ENCODE peak calls at places on chromosomes 2 and 18, in nine cellular contexts. Q is HFF-Myc, H is HFFc6, J is AG09319, N is activated B cell treated with CpG ODN at 0.5 μM for 24 hours, Z is OCI-LY7, G is MCF 10A, V is RWPE1, W is astrocyte of the spinal cord. R is an unnamed sample.

GRCh38 chr18:57210101-57210661 is 63.3 kb downstream of the BOD1L2 start:
- DNase-seq in H (peak), N (no peak), J (peak), Z (no peak), G (peak), W (peak), Q (peak), V (peak), R (no peak)

GRCh38 chr2:31254237-31255203 is 20.6 kb downstream of the EHD3 start:
- DNase-seq in W (no peak), H (no peak), J (no peak), Z (peak), N (no peak), V (no peak), G (no peak), Q (no peak), R (no peak)

GRCh38 chr2:20576598-20577115 is 74.2 kb downstream of the HS1BP3 start:
- DNase-seq in V (no peak), J (no peak), G (no peak), H (no peak), Z (peak), W (no peak), N (no peak), Q (no peak), R (no peak)

GRCh38 chr2:6474368-6475140 is 391.2 kb downstream of the CMPK2 start:
- DNase-seq in Z (no peak), G (no peak), H (no peak), J (no peak), W (no peak), N (no peak), Q (no peak), V (no peak), R (no peak)

GRCh38 chr2:118249531-118249930 is 161.3 kb downstream of the INSIG2 start:
- DNase-seq in J (no peak), N (no peak), Z (no peak), V (peak), G (peak), Q (peak), W (peak), H (peak), R (no peak)

GRCh38 chr18:56085561-56085960 is 497.6 kb upstream of the TCF4 start:
- DNase-seq in H (peak), N (no peak), W (peak), V (no peak), G (peak), Z (no peak), J (peak), Q (no peak), R (no peak)

GRCh38 chr2:216950547-216950946 is 90.7 kb upstream of the TNP1 start:
- DNase-seq in V (no peak), N (no peak), Q (no peak), J (no peak), G (no peak), Z (no peak), H (no peak), W (no peak), R (no peak)

GRCh38 chr2:96148410-96149217 is 3.4 kb upstream of the DUSP2 start:
- DNase-seq in J (peak), W (peak), H (peak), V (peak), Q (peak), N (peak), G (peak), Z (peak), R (peak)

GRCh38 chr18:36692331-36692730 is 136.5 kb downstream of the TPGS2 start:
- DNase-seq in H (peak), V (no peak), W (peak), N (no peak), J (peak), Z (no peak), G (no peak), Q (peak), R (no peak)

GRCh38 chr18:43893001-43893637 is 615.8 kb upstream of the SYT4 start:
- DNase-seq in V (no peak), J (peak), H (peak), W (peak), Q (peak), Z (no peak), G (peak), N (no peak), R (no peak)

GRCh38 chr18:34977787-34978532 is 63.3 kb upstream of the MAPRE2 start:
- DNase-seq in J (no peak), N (peak), Z (peak), G (peak), V (no peak), H (no peak), Q (no peak), W (no peak), R (peak)

GRCh38 chr18:8241731-8242130 is 367.5 kb upstream of the RAB12 start:
- DNase-seq in H (no peak), V (no peak), G (no peak), N (no peak), J (no peak), W (no peak), Q (no peak), Z (no peak), R (no peak)

GRCh38 chr18:80210312-80211083 is 36.8 kb downstream of the PARD6G start:
- DNase-seq in J (no peak), H (no peak), Z (no peak), Q (no peak), W (no peak), V (no peak), G (no peak), N (no peak), R (no peak)

GRCh38 chr2:171387052-171387451 is 46.7 kb downstream of the METTL8 start:
- DNase-seq in Z (no peak), N (no peak), Q (no peak), J (no peak), H (no peak), G (no peak), W (no peak), V (no peak), R (no peak)

GRCh38 chr2:10989782-10990181 is 78.0 kb downstream of the KCNF1 start:
- DNase-seq in J (no peak), N (no peak), V (no peak), H (no peak), Q (no peak), Z (no peak), G (no peak), W (no peak), R (no peak)

GRCh38 chr18:72878561-72878960 is 10.8 kb upstream of the NETO1 start:
- DNase-seq in G (no peak), Q (no peak), N (no peak), J (no peak), W (no peak), Z (no peak), V (no peak), H (no peak), R (no peak)

GRCh38 chr2:104658149-104658839 is 195.6 kb upstream of the POU3F3 start:
- DNase-seq in Q (no peak), Z (peak), G (peak), H (no peak), V (peak), W (no peak), N (no peak), J (no peak), R (no peak)

GRCh38 chr2:96111823-96112500 is 4.4 kb downstream of the ADRA2B start:
- DNase-seq in J (no peak), Z (peak), G (no peak), Q (no peak), V (no peak), W (no peak), H (no peak), N (peak), R (no peak)

GRCh38 chr2:160742679-160743078 is 249.1 kb upstream of the RBMS1 start:
- DNase-seq in Q (no peak), Z (no peak), J (no peak), V (no peak), H (no peak), W (no peak), G (peak), N (no peak), R (no peak)

GRCh38 chr18:48186084-48186798 is 222.9 kb downstream of the ZBTB7C start:
- DNase-seq in H (no peak), Z (no peak), V (no peak), Q (no peak), W (no peak), J (no peak), N (no peak), G (peak), R (no peak)

GRCh38 chr18:55494899-55495298 is 93.1 kb downstream of the TCF4 start:
- DNase-seq in Q (no peak), V (no peak), G (no peak), W (peak), J (no peak), Z (no peak), N (no peak), H (peak), R (no peak)

GRCh38 chr2:18265614-18266013 is 294.8 kb downstream of the RDH14 start:
- DNase-seq in Z (no peak), W (no peak), N (no peak), V (no peak), G (no peak), J (no peak), Q (no peak), H (no peak), R (no peak)

GRCh38 chr2:18268400-18268799 is 292.1 kb downstream of the RDH14 start:
- DNase-seq in Q (no peak), Z (no peak), J (no peak), N (no peak), W (peak), H (no peak), V (no peak), G (peak), R (no peak)

GRCh38 chr2:18267501-18267900 is 293.0 kb downstream of the RDH14 start:
- DNase-seq in Q (no peak), W (no peak), J (no peak), N (no peak), H (no peak), Z (no peak), V (no peak), G (no peak), R (no peak)

GRCh38 chr2:18262601-18263000 is 297.9 kb downstream of the RDH14 start:
- DNase-seq in G (no peak), Q (no peak), N (no peak), Z (no peak), H (no peak), V (no peak), W (no peak), J (peak), R (no peak)

DNA sequence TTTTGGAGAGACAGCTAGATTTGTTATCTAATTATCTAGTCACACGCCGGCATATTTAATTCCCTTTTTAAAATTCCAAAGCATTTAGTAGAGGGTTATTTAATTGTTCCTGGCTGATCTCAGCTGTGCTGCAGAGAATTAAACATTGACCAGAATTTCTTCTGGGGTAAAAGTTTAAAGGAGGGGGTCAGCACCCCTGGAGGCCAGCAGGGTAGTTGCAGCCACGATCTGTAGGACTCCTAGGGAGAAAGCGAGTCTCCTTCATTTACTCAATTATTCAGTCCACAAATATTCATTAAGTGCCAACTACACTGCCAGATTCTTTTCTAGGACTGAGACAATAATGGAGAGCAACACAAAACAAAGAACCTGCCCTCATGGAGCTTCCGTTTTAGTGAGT is 294.3 kb downstream of the RDH14 start:
- DNase-seq in Z (no peak), W (no peak), V (no peak), N (no peak), J (no peak), H (no peak), Q (no peak), G (no peak), R (no peak)
- TF ChIP-seq CTCF in Z (peak), W (peak), V (no peak), N (no peak), J (peak), H (peak), Q (peak), G (no peak), R (no peak)

GRCh38 chr18:11859903-11860407 is 8.7 kb downstream of the CHMP1B start:
- DNase-seq in N (no peak), H (peak), J (no peak), G (peak), Q (no peak), W (peak), V (peak), Z (no peak), R (no peak)
- TF ChIP-seq CTCF in N (no peak), H (peak), J (no peak), G (peak), Q (peak), W (peak), V (peak), Z (no peak), R (no peak)

GRCh38 chr2:105789745-105790466 is 45.2 kb downstream of the NCK2 start:
- DNase-seq in Z (peak), H (peak), Q (no peak), N (no peak), W (peak), J (no peak), G (peak), V (peak), R (peak)
- TF ChIP-seq CTCF in Z (peak), H (peak), Q (peak), N (no peak), W (no peak), J (no peak), G (no peak), V (no peak), R (no peak)

DNA sequence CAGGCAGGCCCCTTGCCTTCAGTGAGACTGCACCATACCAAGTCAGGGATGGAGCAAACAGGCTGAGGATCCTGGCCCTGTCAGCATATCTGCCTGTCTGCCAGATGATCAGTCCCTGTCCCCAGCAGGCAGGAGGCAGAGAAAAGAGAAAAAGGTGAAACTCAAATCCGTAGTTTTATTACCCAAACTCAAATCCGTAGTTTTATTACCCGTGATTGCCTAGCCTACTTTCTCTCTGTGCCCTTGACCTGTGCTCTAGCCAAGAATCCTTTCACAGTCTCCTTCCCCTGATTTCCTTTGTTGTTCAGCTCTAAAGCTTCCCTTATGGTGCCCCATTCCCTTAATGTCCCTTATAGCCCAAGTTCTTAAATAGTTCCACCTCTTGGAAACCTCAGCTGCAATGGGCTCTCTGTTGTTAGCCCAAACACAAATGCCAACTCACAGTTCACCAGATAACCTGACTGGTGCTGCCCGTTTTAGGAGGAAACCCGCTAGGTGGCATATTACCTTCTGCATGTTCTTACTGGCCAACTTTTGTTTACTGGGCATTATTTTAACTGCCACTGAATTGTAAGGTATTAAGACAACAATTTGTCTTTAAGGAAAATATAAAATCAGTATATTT is 125.6 kb upstream of the FZD5 start:
- DNase-seq in H (no peak), J (no peak), V (no peak), Q (no peak), G (no peak), W (no peak), N (no peak), Z (no peak), R (no peak)
- TF ChIP-seq CTCF in H (no peak), J (no peak), V (no peak), Q (no peak), G (no peak), W (no peak), N (no peak), Z (peak), R (no peak)

DNA sequence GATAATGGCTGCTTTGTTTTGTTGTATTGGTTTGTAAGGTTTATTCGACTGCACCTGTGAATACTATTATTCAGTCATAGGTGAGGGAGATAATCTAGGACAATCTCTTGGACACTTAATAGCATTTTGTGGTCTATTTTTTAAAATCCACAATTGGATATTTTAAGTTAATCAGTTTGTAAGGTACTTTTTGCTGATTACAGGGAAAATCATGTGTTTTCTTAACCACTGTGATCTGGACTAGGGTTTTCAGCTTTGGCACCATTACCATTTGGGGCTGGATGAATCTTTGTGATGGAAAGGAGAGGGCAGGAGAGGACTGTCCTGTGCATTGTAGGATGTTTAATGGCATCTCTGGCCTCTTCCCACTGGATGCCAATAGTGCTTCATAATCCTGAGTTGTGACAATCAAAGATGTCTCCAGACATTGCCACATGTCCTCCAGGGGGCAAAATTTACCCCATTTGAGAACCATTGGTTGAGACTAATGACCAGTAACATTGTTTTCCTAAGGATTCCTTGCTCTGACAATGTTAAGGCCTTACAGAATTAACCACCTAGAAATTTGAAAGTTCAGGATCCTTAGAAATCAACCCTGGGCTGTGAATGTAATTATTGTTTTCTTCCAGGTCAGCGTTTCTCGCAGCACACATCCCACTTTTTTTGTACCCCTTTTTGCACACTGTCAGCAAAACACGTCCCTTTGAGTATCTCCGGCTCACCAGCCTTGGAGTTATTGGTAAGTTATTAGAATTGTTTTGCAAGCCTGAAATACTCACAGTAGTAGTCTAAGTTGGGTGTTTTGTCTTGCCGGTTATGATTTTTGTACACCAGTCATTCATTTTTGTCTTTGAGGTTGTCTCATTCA is 15.6 kb downstream of the CNOT9 start:
- DNase-seq in G (no peak), J (no peak), H (no peak), V (no peak), Q (no peak), N (no peak), Z (no peak), W (no peak), R (no peak)
- TF ChIP-seq CTCF in G (no peak), J (no peak), H (peak), V (no peak), Q (peak), N (no peak), Z (peak), W (no peak), R (no peak)

GRCh38 chr2:240640939-240641338 is 15.7 kb downstream of the GPR35 start:
- DNase-seq in H (no peak), J (no peak), N (no peak), Z (no peak), W (no peak), V (peak), G (no peak), Q (no peak), R (no peak)
- TF ChIP-seq CTCF in H (peak), J (peak), N (no peak), Z (no peak), W (peak), V (no peak), G (no peak), Q (peak), R (no peak)

GRCh38 chr2:231613655-231614558 is 21.2 kb downstream of the TEX44 start:
- DNase-seq in Q (peak), N (peak), H (peak), G (peak), J (no peak), V (peak), W (peak), Z (peak), R (peak)
- TF ChIP-seq CTCF in Q (peak), N (no peak), H (peak), G (no peak), J (no peak), V (no peak), W (peak), Z (peak), R (no peak)

GRCh38 chr2:234288974-234289455 is 207.9 kb downstream of the ARL4C start:
- DNase-seq in Z (peak), Q (no peak), W (peak), H (no peak), J (no peak), G (peak), V (no peak), N (peak), R (peak)
- TF ChIP-seq CTCF in Z (peak), Q (peak), W (peak), H (peak), J (peak), G (peak), V (peak), N (no peak), R (peak)

R was measured in natural killer cell.